ENCODE peak calls at places on chromosomes 16 and 17, in four cellular contexts. One of them, this sample, is unnamed.
A peak's percentile ranks its signal among the peaks of the same experiment; 100 is the strongest.

GRCh38 chr17:13114601-13115024 is 96.8 kb upstream of the ELAC2 start:
- DNase-seq in dorsolateral prefrontal cortex: no peak
- DNase-seq in A549: peak; percentile 47
- DNase-seq in sigmoid colon: no peak
- DNase-seq in this sample: no peak

GRCh38 chr17:42775534-42776098 is 2.4 kb downstream of the VPS25 start:
- DNase-seq in dorsolateral prefrontal cortex: no peak
- DNase-seq in A549: no peak
- DNase-seq in sigmoid colon: no peak
- DNase-seq in this sample: no peak

GRCh38 chr17:49487202-49487601 is 7.9 kb upstream of the NGFR start:
- DNase-seq in dorsolateral prefrontal cortex: no peak
- DNase-seq in A549: no peak
- DNase-seq in sigmoid colon: no peak
- DNase-seq in this sample: no peak

GRCh38 chr16:22948603-22949368 is 134.8 kb downstream of the HS3ST2 start:
- DNase-seq in dorsolateral prefrontal cortex: peak; percentile 38
- DNase-seq in A549: peak; percentile 80
- DNase-seq in sigmoid colon: peak; percentile 78
- DNase-seq in this sample: peak; percentile 20

GRCh38 chr16:87635541-87636049 is 33.3 kb downstream of the JPH3 start:
- DNase-seq in dorsolateral prefrontal cortex: peak; percentile 51
- DNase-seq in A549: peak; percentile 69
- DNase-seq in sigmoid colon: peak; percentile 77
- DNase-seq in this sample: peak; percentile 64

GRCh38 chr16:84082835-84083569 is 33.7 kb downstream of the MBTPS1 start:
- DNase-seq in dorsolateral prefrontal cortex: no peak
- DNase-seq in A549: no peak
- DNase-seq in sigmoid colon: no peak
- DNase-seq in this sample: no peak

GRCh38 chr17:17567631-17568030 is 23.9 kb downstream of the PEMT start:
- DNase-seq in dorsolateral prefrontal cortex: no peak
- DNase-seq in A549: no peak
- DNase-seq in sigmoid colon: peak; percentile 89
- DNase-seq in this sample: no peak

GRCh38 chr16:19708498-19709205 is 9.4 kb downstream of the KNOP1 start:
- DNase-seq in dorsolateral prefrontal cortex: no peak
- DNase-seq in A549: no peak
- DNase-seq in sigmoid colon: peak; percentile 52
- DNase-seq in this sample: no peak

GRCh38 chr17:66466933-66467367 is 164.5 kb downstream of the PRKCA start:
- DNase-seq in dorsolateral prefrontal cortex: no peak
- DNase-seq in A549: peak; percentile 97
- DNase-seq in sigmoid colon: peak; percentile 74
- DNase-seq in this sample: no peak

GRCh38 chr17:7313028-7313889 is 1.9 kb downstream of the GPS2 start:
- DNase-seq in dorsolateral prefrontal cortex: no peak
- DNase-seq in A549: peak; percentile 54
- DNase-seq in sigmoid colon: no peak
- DNase-seq in this sample: no peak
- TF ChIP-seq CTCF in dorsolateral prefrontal cortex: peak; percentile 9
- TF ChIP-seq CTCF in A549: no peak
- TF ChIP-seq CTCF in sigmoid colon: no peak
- TF ChIP-seq CTCF in this sample: no peak

GRCh38 chr17:15285466-15285865 is 20.3 kb upstream of the PMP22 start:
- DNase-seq in dorsolateral prefrontal cortex: no peak
- DNase-seq in A549: no peak
- DNase-seq in sigmoid colon: no peak
- DNase-seq in this sample: no peak

GRCh38 chr17:15279011-15279477 is 13.9 kb upstream of the PMP22 start:
- DNase-seq in dorsolateral prefrontal cortex: no peak
- DNase-seq in A549: peak; percentile 96
- DNase-seq in sigmoid colon: no peak
- DNase-seq in this sample: no peak

GRCh38 chr17:15278381-15278780 is 13.3 kb upstream of the PMP22 start:
- DNase-seq in dorsolateral prefrontal cortex: no peak
- DNase-seq in A549: peak; percentile 41
- DNase-seq in sigmoid colon: no peak
- DNase-seq in this sample: no peak

GRCh38 chr17:15284537-15284936 is 19.4 kb upstream of the PMP22 start:
- DNase-seq in dorsolateral prefrontal cortex: no peak
- DNase-seq in A549: no peak
- DNase-seq in sigmoid colon: no peak
- DNase-seq in this sample: no peak

DNA sequence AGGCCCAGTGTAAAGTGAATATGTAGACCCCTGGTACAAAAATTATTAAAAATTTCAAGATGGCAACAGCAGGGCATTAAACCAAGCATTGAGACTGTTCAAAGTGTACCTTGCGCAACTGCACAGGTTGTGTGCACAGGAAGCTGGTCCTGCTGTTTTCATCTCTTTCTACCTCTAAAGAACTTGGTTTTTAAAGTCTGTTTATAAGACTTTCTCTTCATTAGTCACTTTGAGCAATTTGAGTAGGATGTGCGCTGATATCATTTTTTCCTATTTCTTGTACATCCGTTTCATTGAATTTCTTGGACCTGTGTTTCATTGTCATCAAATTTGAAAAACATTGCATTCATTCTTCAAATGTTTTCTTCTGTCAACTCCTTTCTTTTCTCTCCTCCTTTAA is 16.8 kb upstream of the PMP22 start:
- DNase-seq in dorsolateral prefrontal cortex: no peak
- DNase-seq in A549: no peak
- DNase-seq in sigmoid colon: no peak
- DNase-seq in this sample: no peak
- H3K27ac ChIP-seq in dorsolateral prefrontal cortex: no peak overlapping the region
- H3K27ac ChIP-seq in A549: no peak overlapping the region
- H3K27ac ChIP-seq in sigmoid colon: no peak overlapping the region
- H3K27ac ChIP-seq in this sample: no peak overlapping the region

GRCh38 chr17:80000136-80000535 is 35.5 kb downstream of the TBC1D16 start:
- DNase-seq in dorsolateral prefrontal cortex: no peak
- DNase-seq in A549: no peak
- DNase-seq in sigmoid colon: no peak
- DNase-seq in this sample: no peak
- TF ChIP-seq CTCF in dorsolateral prefrontal cortex: no peak
- TF ChIP-seq CTCF in A549: no peak
- TF ChIP-seq CTCF in sigmoid colon: no peak
- TF ChIP-seq CTCF in this sample: no peak

GRCh38 chr17:31596382-31597323 is 205.2 kb downstream of the RAB11FIP4 start:
- DNase-seq in dorsolateral prefrontal cortex: peak; percentile 23
- DNase-seq in A549: peak; percentile 86
- DNase-seq in sigmoid colon: peak; percentile 91
- DNase-seq in this sample: no peak

GRCh38 chr17:31594416-31594815 is 202.9 kb downstream of the RAB11FIP4 start:
- DNase-seq in dorsolateral prefrontal cortex: no peak
- DNase-seq in A549: no peak
- DNase-seq in sigmoid colon: no peak
- DNase-seq in this sample: no peak

GRCh38 chr17:31595666-31596381 is 204.3 kb downstream of the RAB11FIP4 start:
- DNase-seq in dorsolateral prefrontal cortex: no peak
- DNase-seq in A549: no peak
- DNase-seq in sigmoid colon: no peak
- DNase-seq in this sample: no peak

GRCh38 chr17:31593806-31594205 is 202.3 kb downstream of the RAB11FIP4 start:
- DNase-seq in dorsolateral prefrontal cortex: no peak
- DNase-seq in A549: no peak
- DNase-seq in sigmoid colon: no peak
- DNase-seq in this sample: no peak

GRCh38 chr17:31595076-31595475 is 203.6 kb downstream of the RAB11FIP4 start:
- DNase-seq in dorsolateral prefrontal cortex: no peak
- DNase-seq in A549: no peak
- DNase-seq in sigmoid colon: no peak
- DNase-seq in this sample: no peak
- H3K27ac ChIP-seq in dorsolateral prefrontal cortex: no peak overlapping the region
- H3K27ac ChIP-seq in A549: no peak overlapping the region
- H3K27ac ChIP-seq in sigmoid colon: peak overlapping the region; percentile 79
- H3K27ac ChIP-seq in this sample: no peak overlapping the region

DNA sequence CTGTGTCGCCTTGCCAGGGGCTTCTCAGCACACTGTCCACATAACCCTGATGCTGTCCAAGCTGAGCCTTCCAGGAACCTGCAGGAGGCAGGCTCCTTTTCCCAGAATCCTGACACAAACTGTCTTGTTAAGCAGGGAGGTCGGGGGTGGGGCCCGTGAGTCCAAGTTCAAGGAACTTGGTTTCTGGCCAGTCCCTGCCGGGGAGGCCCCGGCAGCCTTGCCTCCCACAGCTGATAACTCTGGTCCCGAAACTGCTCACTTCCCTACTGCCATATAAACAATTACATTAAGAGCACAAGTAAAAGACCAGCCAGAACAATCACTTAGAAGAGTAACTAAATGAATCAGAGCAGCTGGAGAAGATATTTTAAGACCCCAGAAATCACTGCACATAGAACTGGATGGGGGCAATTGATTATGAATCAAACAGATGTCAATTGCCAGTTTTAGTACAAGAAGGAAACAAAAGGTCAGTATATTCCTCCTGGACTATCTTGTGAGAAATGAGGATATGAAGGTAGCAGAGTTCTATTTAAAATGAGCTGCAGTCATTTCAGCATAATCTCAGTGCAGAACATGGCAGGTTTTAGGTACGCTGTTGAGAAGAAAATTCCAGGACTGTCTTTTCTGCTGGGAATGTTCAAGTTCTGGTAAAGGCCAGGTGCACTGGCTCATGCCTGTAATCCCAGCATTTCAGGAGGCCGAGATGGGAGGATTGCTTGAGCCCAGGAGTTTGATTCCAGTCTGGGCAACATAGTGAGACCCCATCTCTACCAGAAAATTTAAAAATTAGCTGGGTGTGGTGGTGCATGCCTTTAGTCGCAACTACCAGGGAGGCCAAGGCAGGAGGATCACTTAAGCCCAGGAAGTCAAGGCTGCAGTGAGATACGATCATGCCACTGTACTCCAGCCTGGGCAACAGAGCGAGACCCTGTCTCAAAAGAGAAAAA is 169.8 kb downstream of the PITPNC1 start:
- DNase-seq in dorsolateral prefrontal cortex: no peak
- DNase-seq in A549: peak; percentile 21
- DNase-seq in sigmoid colon: peak; percentile 78
- DNase-seq in this sample: no peak
- TF ChIP-seq CTCF in dorsolateral prefrontal cortex: no peak
- TF ChIP-seq CTCF in A549: no peak
- TF ChIP-seq CTCF in sigmoid colon: no peak
- TF ChIP-seq CTCF in this sample: no peak

DNA sequence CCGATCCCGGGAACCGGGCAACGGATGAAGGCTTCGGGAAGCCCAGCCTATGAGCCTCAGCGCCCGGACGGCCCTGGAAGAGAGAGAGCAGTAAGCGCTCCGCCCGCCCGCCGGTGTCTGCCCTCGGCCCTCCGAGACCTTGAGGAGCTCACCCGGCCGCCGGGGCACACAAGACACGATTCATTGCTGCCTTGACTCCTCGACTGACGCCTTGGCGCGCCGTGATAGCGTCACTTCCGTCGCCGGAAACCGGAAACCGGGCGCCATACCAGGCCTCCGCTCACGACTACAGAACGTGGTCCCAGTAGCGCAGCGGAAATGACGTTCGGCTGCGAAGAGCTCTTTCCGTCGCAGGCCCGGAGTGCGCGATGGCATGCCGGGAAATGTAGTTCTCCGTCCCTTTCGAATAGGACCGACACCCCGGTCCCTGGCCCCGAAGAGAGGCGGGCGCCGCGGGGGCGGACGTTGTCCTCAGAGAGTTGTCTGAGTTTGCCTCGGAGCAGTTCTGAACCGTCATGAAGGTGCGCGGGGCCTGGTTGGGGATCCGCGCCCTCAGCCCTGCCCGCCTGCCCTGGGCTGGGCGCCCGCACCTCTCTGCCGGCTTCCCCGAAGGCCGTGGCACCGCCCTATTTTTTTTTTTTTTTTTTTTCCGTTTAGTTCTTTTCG is at the start of gene UQCC4:
- DNase-seq in dorsolateral prefrontal cortex: peak; percentile 100
- DNase-seq in A549: peak; percentile 99
- DNase-seq in sigmoid colon: peak; percentile 99
- DNase-seq in this sample: peak; percentile 98
- H3K27ac ChIP-seq in dorsolateral prefrontal cortex: peak within 1 kb of the TSS; percentile 90
- H3K27ac ChIP-seq in A549: peak within 1 kb of the TSS; percentile 88
- H3K27ac ChIP-seq in sigmoid colon: peak within 1 kb of the TSS; percentile 95
- H3K27ac ChIP-seq in this sample: peak within 1 kb of the TSS; percentile 81

DNA sequence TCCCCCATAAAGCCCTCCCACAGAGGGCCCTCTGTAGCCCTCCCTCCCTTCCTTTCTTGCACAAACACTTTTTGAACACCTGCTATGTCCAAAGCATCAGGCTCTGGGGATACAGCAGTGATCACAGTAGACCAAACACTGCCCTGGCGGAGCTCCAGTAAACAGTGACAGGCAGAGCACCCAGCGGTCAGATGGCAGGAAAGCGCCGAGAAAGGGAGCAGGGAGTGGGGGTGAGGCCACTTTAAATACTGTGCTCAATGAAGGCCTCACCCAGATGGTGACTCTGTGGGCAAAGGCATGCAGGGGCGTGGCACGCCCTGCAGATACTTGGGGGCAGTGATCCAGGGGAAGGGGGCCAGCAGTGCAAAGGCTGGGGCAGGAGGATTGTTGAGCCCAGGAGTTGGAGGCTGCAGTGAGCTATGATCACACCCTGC is 7.6 kb downstream of the PRR29 start:
- DNase-seq in dorsolateral prefrontal cortex: no peak
- DNase-seq in A549: peak; percentile 56
- DNase-seq in sigmoid colon: peak; percentile 59
- DNase-seq in this sample: no peak
- TF ChIP-seq CTCF in dorsolateral prefrontal cortex: no peak
- TF ChIP-seq CTCF in A549: no peak
- TF ChIP-seq CTCF in sigmoid colon: no peak
- TF ChIP-seq CTCF in this sample: no peak

GRCh38 chr16:8964462-8964861 is 756 bp upstream of the USP7 start:
- DNase-seq in dorsolateral prefrontal cortex: no peak
- DNase-seq in A549: no peak
- DNase-seq in sigmoid colon: no peak
- DNase-seq in this sample: no peak
- H3K27ac ChIP-seq in dorsolateral prefrontal cortex: peak overlapping the region; percentile 67
- H3K27ac ChIP-seq in A549: peak overlapping the region; percentile 96
- H3K27ac ChIP-seq in sigmoid colon: peak overlapping the region; percentile 88
- H3K27ac ChIP-seq in this sample: peak overlapping the region; percentile 41

GRCh38 chr17:75183999-75184884 is 1.5 kb upstream of the SUMO2 start:
- DNase-seq in dorsolateral prefrontal cortex: no peak
- DNase-seq in A549: no peak
- DNase-seq in sigmoid colon: peak; percentile 25
- DNase-seq in this sample: no peak

GRCh38 chr17:75182319-75182568 is 515 bp downstream of the SUMO2 start:
- DNase-seq in dorsolateral prefrontal cortex: no peak
- DNase-seq in A549: no peak
- DNase-seq in sigmoid colon: no peak
- DNase-seq in this sample: no peak

GRCh38 chr17:75181608-75182318 is 996 bp downstream of the SUMO2 start:
- DNase-seq in dorsolateral prefrontal cortex: no peak
- DNase-seq in A549: no peak
- DNase-seq in sigmoid colon: no peak
- DNase-seq in this sample: peak; percentile 49

GRCh38 chr17:75181110-75181509 is 1.6 kb downstream of the SUMO2 start:
- DNase-seq in dorsolateral prefrontal cortex: no peak
- DNase-seq in A549: no peak
- DNase-seq in sigmoid colon: no peak
- DNase-seq in this sample: no peak

GRCh38 chr17:75182569-75183436 is at the start of gene SUMO2:
- DNase-seq in dorsolateral prefrontal cortex: peak; percentile 82
- DNase-seq in A549: peak; percentile 98
- DNase-seq in sigmoid colon: peak; percentile 97
- DNase-seq in this sample: peak; percentile 97
- TF ChIP-seq CTCF in dorsolateral prefrontal cortex: peak; percentile 40
- TF ChIP-seq CTCF in A549: no peak
- TF ChIP-seq CTCF in sigmoid colon: no peak
- TF ChIP-seq CTCF in this sample: no peak

GRCh38 chr17:41695954-41696720 is 7.5 kb downstream of the EIF1 start:
- DNase-seq in dorsolateral prefrontal cortex: no peak
- DNase-seq in A549: peak; percentile 90
- DNase-seq in sigmoid colon: peak; percentile 82
- DNase-seq in this sample: peak; percentile 81
- H3K27ac ChIP-seq in dorsolateral prefrontal cortex: peak overlapping the region; percentile 37
- H3K27ac ChIP-seq in A549: no peak overlapping the region
- H3K27ac ChIP-seq in sigmoid colon: peak overlapping the region; percentile 33
- H3K27ac ChIP-seq in this sample: no peak overlapping the region